ENCODE peak calls at places on chromosomes 1 and 21, in six cellular contexts. X is activated CD8-positive, alpha-beta T cell treated with anti-CD3 and anti-CD28 coated beads for 36 hours; N is tibial artery; C is mesothelial cell of epicardium; G is foreskin keratinocyte; W is fibroblast of lung. L is an unnamed sample.

GRCh38 chr1:119885903-119886783 is 10.2 kb downstream of the ADAM30 start:
- DNase-seq in X (peak; percentile 79), C (no peak), N (peak; percentile 68), W (peak; percentile 37), G (peak; percentile 33), L (no peak)

GRCh38 chr1:226990133-226990716 is 50.1 kb downstream of the COQ8A start:
- DNase-seq in N (no peak), C (no peak), G (no peak), X (peak; percentile 83), W (no peak), L (no peak)

GRCh38 chr1:44924835-44925464 is 61.4 kb downstream of the EIF2B3 start:
- DNase-seq in G (peak; percentile 74), W (peak; percentile 94), N (no peak), C (no peak), X (peak; percentile 36), L (no peak)

GRCh38 chr1:37478451-37478871 is 4.1 kb downstream of the ZC3H12A start:
- DNase-seq in X (peak; percentile 76), G (peak; percentile 81), W (no peak), C (no peak), N (no peak), L (no peak)

GRCh38 chr1:58699011-58699762 is 675 bp downstream of the MYSM1 start:
- DNase-seq in X (no peak), C (no peak), G (peak; percentile 13), N (no peak), W (no peak), L (no peak)

GRCh38 chr1:245645894-245646293 is 491.1 kb downstream of the KIF26B start:
- DNase-seq in G (no peak), X (no peak), C (no peak), W (no peak), N (no peak), L (no peak)

GRCh38 chr1:22472596-22472995 is 20.9 kb downstream of the ZBTB40 start:
- DNase-seq in C (no peak), N (no peak), W (no peak), X (no peak), G (no peak), L (no peak)

GRCh38 chr1:226366290-226366689 is 41.6 kb downstream of the PARP1 start:
- DNase-seq in X (no peak), C (no peak), W (peak; percentile 41), G (no peak), N (no peak), L (no peak)

GRCh38 chr1:151935154-151935553 is 25.8 kb upstream of the THEM4 start:
- DNase-seq in N (no peak), W (no peak), G (no peak), C (no peak), X (no peak), L (no peak)

GRCh38 chr1:232553050-232553754 is 76.7 kb downstream of the SIPA1L2 start:
- DNase-seq in N (no peak), X (no peak), G (no peak), C (peak; percentile 64), W (peak; percentile 36), L (no peak)

GRCh38 chr1:47214554-47214953 is 17.5 kb downstream of the TAL1 start:
- DNase-seq in X (no peak), W (no peak), N (no peak), G (no peak), C (no peak), L (no peak)

GRCh38 chr1:175137369-175137768 is 55.2 kb downstream of the KIAA0040 start:
- DNase-seq in X (no peak), C (no peak), W (no peak), G (no peak), N (no peak), L (no peak)

GRCh38 chr1:147272042-147272441 is 29.6 kb downstream of the CHD1L start:
- DNase-seq in W (no peak), X (no peak), C (no peak), N (no peak), G (no peak), L (no peak)

GRCh38 chr1:103256490-103256889 is 148.2 kb upstream of the COL11A1 start:
- DNase-seq in N (no peak), W (peak; percentile 44), G (peak; percentile 23), C (no peak), X (no peak), L (no peak)

GRCh38 chr1:21468597-21468996 is 28.7 kb downstream of the NBPF3 start:
- DNase-seq in N (no peak), G (no peak), X (peak; percentile 67), C (no peak), W (peak; percentile 59), L (no peak)

GRCh38 chr1:66342707-66343106 is 191.2 kb upstream of the SGIP1 start:
- DNase-seq in C (no peak), N (no peak), G (no peak), W (no peak), X (peak; percentile 21), L (no peak)

GRCh38 chr1:234331511-234331910 is 41.7 kb upstream of the COA6 start:
- DNase-seq in C (no peak), N (no peak), G (no peak), X (no peak), W (peak; percentile 30), L (no peak)

GRCh38 chr1:66984491-66984890 is 59.7 kb downstream of the MIER1 start:
- DNase-seq in N (no peak), C (no peak), W (no peak), X (no peak), G (no peak), L (no peak)

GRCh38 chr1:52179073-52179472 is 37.2 kb downstream of the ZFYVE9 start:
- DNase-seq in G (peak; percentile 36), W (no peak), X (no peak), C (no peak), N (no peak), L (no peak)

GRCh38 chr1:163758977-163759670 is 437.4 kb downstream of the NUF2 start:
- DNase-seq in W (no peak), G (no peak), C (no peak), N (no peak), X (no peak), L (peak; percentile 81)

GRCh38 chr1:1967879-1968278 is 35.7 kb downstream of the CFAP74 start:
- DNase-seq in C (no peak), G (no peak), W (no peak), N (no peak), X (no peak), L (no peak)

GRCh38 chr1:8847990-8848389 is 30.5 kb downstream of the ENO1 start:
- DNase-seq in W (no peak), G (no peak), X (no peak), N (no peak), C (no peak), L (no peak)

GRCh38 chr1:201584510-201584991 is 45.6 kb downstream of the NAV1 start:
- DNase-seq in G (no peak), C (no peak), W (peak; percentile 87), N (peak; percentile 48), X (no peak), L (no peak)

GRCh38 chr21:44817914-44818635 is at the start of gene SUMO3:
- DNase-seq in C (peak; percentile 87), G (peak; percentile 50), N (peak; percentile 89), X (peak; percentile 82), W (peak; percentile 79), L (peak; percentile 94)

GRCh38 chr1:154999651-155000474 is 2.7 kb upstream of the ZBTB7B start:
- DNase-seq in X (peak; percentile 84), G (peak; percentile 44), N (peak; percentile 70), C (peak; percentile 65), W (no peak), L (no peak)

GRCh38 chr1:93734999-93735398 is 53.4 kb upstream of the BCAR3 start:
- DNase-seq in N (no peak), X (no peak), G (no peak), W (no peak), C (no peak), L (no peak)

GRCh38 chr21:44766818-44767354 is 34.7 kb downstream of the UBE2G2 start:
- DNase-seq in N (no peak), C (no peak), X (no peak), W (no peak), G (no peak), L (peak; percentile 81)

GRCh38 chr1:109214695-109215623 is 1.2 kb downstream of the SARS1 start:
- DNase-seq in W (peak; percentile 96), X (peak; percentile 77), G (peak; percentile 72), N (peak; percentile 80), C (no peak), L (peak; percentile 88)

DNA sequence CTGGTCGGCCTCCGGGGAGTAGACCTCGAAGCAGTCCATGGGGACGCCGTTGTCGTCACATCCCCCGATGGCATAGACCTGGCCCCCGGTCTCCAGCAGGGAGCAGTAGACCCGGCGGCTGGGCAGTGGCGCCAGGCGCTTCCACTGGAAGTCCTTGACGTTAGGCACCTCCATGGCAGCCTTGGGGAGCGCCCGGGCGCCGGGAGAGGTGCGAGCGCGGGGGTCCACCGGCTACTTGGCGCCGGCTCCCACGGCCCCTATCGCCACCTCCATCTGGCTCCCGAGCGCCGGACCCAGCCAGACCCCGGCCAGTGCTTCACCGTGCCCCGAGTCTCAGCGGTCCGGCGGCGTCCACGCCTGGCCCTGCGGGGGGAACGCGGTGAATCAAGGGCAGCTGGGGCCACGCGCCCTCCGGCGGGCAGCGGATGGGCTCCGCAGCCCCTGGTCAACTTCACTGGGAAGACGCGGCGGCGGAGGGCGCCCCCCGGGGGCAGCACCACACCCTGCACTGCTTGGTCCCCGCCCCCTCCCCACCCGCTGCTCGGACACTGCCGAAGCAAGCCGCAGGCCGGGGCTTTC is 13.2 kb downstream of the KLHDC8A start:
- DNase-seq in G (no peak), C (no peak), X (peak; percentile 41), W (no peak), N (no peak), L (no peak)
- TF ChIP-seq CTCF in G (peak; percentile 24), C (peak; percentile 25), X (peak; percentile 52), W (no peak), N (no peak), L (peak; percentile 35)

GRCh38 chr1:26695417-26696190 is at the start of gene ARID1A:
- DNase-seq in X (peak; percentile 95), C (peak; percentile 96), G (peak; percentile 94), W (peak; percentile 98), N (peak; percentile 98), L (peak; percentile 99)
- TF ChIP-seq CTCF in X (no peak), C (no peak), G (peak; percentile 35), W (no peak), N (no peak), L (peak; percentile 16)

GRCh38 chr1:85707990-85708825 is at the start of gene ZNHIT6:
- DNase-seq in G (peak; percentile 97), C (peak; percentile 87), W (peak; percentile 98), N (peak; percentile 94), X (peak; percentile 92), L (peak; percentile 95)
- TF ChIP-seq CTCF in G (peak; percentile 56), C (no peak), W (peak; percentile 50), N (peak; percentile 19), X (peak; percentile 58), L (peak; percentile 48)

DNA sequence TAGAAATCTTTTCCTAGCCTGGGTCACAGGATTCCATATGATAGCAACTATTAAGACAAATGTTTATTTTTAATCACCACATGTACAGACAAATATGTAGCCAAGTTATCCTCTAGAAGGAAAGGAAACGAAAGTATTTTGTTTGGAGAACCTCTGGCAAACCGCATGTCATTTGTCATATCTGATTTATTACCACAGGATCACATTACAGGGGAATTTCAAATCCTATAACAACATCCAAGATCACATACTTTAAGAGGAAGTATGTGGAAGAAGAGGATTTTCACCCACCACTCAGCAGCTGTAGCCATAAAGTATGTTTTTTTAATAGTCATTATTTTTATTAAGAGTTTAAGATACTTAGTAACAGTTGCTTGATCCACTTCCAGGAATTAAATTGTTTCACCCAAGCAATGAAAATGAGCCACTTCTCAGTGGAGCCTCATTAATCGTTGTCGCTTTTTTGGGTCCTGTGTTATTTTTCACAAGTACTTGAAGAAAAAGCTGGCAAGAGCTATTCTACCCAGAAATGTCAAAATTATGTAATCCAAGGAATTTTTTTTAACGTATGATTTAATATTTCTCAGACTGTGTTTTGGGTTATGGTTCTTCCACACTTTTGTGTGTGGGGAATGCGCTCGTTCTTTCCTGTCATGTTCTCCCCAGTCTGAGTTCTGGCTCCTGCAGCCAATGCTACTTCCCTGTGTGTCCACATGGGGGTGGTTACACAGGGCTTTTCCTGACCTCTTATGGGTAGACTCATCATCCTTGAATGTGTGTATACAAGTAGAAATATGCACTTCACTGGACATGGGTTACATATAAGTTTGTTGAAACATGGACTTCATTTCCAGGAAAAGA is 6.9 kb downstream of the SERTAD4 start:
- DNase-seq in G (peak; percentile 79), X (no peak), N (no peak), W (peak; percentile 89), C (no peak), L (no peak)
- TF ChIP-seq CTCF in G (peak; percentile 52), X (no peak), N (peak; percentile 35), W (peak; percentile 61), C (no peak), L (peak; percentile 67)

L was measured in osteocyte.